ENCODE peak calls at places on chromosomes 4 and X, in five cellular contexts. A is heart left ventricle, K is astrocyte, I is astrocyte of the spinal cord, E is progenitor cell of endocrine pancreas. X is an unnamed sample.

GRCh38 chrX:96761566-96761965 is 76.9 kb downstream of the DIAPH2 start:
- DNase-seq in A (no peak), K (no peak), I (no peak), E (no peak), X (no peak)

GRCh38 chr4:151012836-151013235 is 2.2 kb downstream of the LRBA start:
- DNase-seq in A (no peak), K (no peak), I (peak; percentile 10), E (no peak), X (no peak)

GRCh38 chr4:119697887-119698393 is 69.3 kb upstream of the PDE5A start:
- DNase-seq in A (no peak), K (no peak), I (no peak), E (no peak), X (no peak)

GRCh38 chr4:134777626-134778025 is 576.0 kb upstream of the PABPC4L start:
- DNase-seq in A (no peak), K (no peak), I (peak; percentile 5), E (no peak), X (no peak)

GRCh38 chrX:15854080-15854655 is 445 bp downstream of the AP1S2 start:
- DNase-seq in A (peak; percentile 75), K (no peak), I (no peak), E (peak; percentile 57), X (peak; percentile 42)

GRCh38 chrX:153970398-153971123 is 1.1 kb downstream of the HCFC1 start:
- DNase-seq in A (no peak), K (peak; percentile 77), I (peak; percentile 72), E (no peak), X (no peak)

GRCh38 chr4:128517739-128518510 is 230.3 kb upstream of the PGRMC2 start:
- DNase-seq in A (no peak), K (peak; percentile 98), I (peak; percentile 98), E (no peak), X (no peak)

GRCh38 chr4:16516796-16517413 is 290.6 kb upstream of the TAPT1 start:
- DNase-seq in A (no peak), K (peak; percentile 62), I (peak; percentile 61), E (no peak), X (no peak)

GRCh38 chrX:49876750-49877149 is 2.5 kb upstream of the USP27X start:
- DNase-seq in A (no peak), K (no peak), I (peak; percentile 8), E (no peak), X (no peak)

GRCh38 chrX:10507876-10508275 is 112.5 kb downstream of the MID1 start:
- DNase-seq in A (no peak), K (peak; percentile 68), I (peak; percentile 15), E (no peak), X (no peak)

GRCh38 chrX:39936886-39937770 is 160.6 kb downstream of the BCOR start:
- DNase-seq in A (no peak), K (no peak), I (no peak), E (no peak), X (no peak)

GRCh38 chr4:103915224-103915869 is 195.6 kb upstream of the TACR3 start:
- DNase-seq in A (no peak), K (no peak), I (peak; percentile 19), E (no peak), X (no peak)

GRCh38 chrX:67614414-67614813 is 70.6 kb downstream of the AR start:
- DNase-seq in A (no peak), K (peak; percentile 42), I (peak; percentile 68), E (no peak), X (no peak)

GRCh38 chr4:180418819-180419531 is 1824.2 kb upstream of the TENM3 start:
- DNase-seq in A (no peak), K (no peak), I (no peak), E (no peak), X (no peak)

GRCh38 chr4:16140520-16141249 is 56.9 kb upstream of the PROM1 start:
- DNase-seq in A (no peak), K (peak; percentile 99), I (peak; percentile 98), E (no peak), X (no peak)

GRCh38 chrX:49273181-49273727 is 3.7 kb downstream of the PPP1R3F start:
- DNase-seq in A (no peak), K (no peak), I (no peak), E (no peak), X (no peak)

GRCh38 chrX:23228950-23229448 is 105.7 kb upstream of the PTCHD1 start:
- DNase-seq in A (no peak), K (no peak), I (no peak), E (no peak), X (no peak)

GRCh38 chrX:149037301-149037700 is 467.8 kb downstream of the IDS start:
- DNase-seq in A (no peak), K (no peak), I (no peak), E (no peak), X (no peak)
- TF ChIP-seq CTCF in A (no peak), K (no peak), I (no peak), E (no peak), X (no peak)

DNA sequence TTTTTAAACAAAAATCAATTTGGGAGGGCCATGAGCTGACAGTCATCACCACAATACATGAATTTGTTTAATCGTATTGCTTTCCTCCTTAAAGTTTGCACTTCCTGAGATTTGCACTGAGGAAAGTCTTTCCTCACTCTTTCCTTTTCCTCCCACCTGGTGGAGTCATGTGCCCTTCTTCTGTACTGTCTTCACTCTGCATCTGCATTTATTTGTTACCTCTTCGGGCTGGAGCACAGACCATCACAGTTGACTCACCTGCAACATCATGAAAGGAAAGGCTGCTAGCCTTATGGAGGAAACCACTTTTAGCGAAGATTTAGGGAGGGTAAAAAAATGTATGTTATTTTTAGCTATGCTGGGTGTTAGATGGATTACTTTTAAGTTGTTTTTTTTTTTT is 269.3 kb downstream of the DCTD start:
- DNase-seq in A (no peak), K (no peak), I (no peak), E (no peak), X (no peak)
- TF ChIP-seq CTCF in A (no peak), K (no peak), I (no peak), E (no peak), X (no peak)

GRCh38 chrX:53269536-53270107 is 11.8 kb downstream of the IQSEC2 start:
- DNase-seq in A (no peak), K (no peak), I (no peak), E (no peak), X (no peak)
- TF ChIP-seq CTCF in A (no peak), K (no peak), I (no peak), E (no peak), X (no peak)

GRCh38 chrX:24837966-24838365 is 144.2 kb downstream of the POLA1 start:
- DNase-seq in A (no peak), K (no peak), I (no peak), E (no peak), X (no peak)
- TF ChIP-seq CTCF in A (no peak), K (no peak), I (no peak), E (no peak), X (no peak)